ENCODE peak calls at places on chromosomes 11 and 22, in four cellular contexts. T, I, P and Q are unnamed samples.
A peak's percentile ranks its signal among the peaks of the same experiment; 100 is the strongest.

GRCh38 chr11:57501951-57502350 is 13.6 kb downstream of the SLC43A1 start:
- DNase-seq in T (no peak), I (no peak), P (no peak), Q (no peak)

GRCh38 chr11:121797496-121797895 is 318.5 kb downstream of the BLID start:
- DNase-seq in I (no peak), P (no peak), T (no peak), Q (no peak)

GRCh38 chr11:117725048-117725734 is 71.8 kb downstream of the DSCAML1 start:
- DNase-seq in P (no peak), T (no peak), I (no peak), Q (no peak)

GRCh38 chr11:87840786-87841185 is 334.5 kb downstream of the RAB38 start:
- DNase-seq in I (no peak), T (no peak), P (no peak), Q (no peak)

GRCh38 chr11:33970984-33971466 is 79.1 kb upstream of the LMO2 start:
- DNase-seq in T (no peak), P (no peak), I (peak; percentile 17), Q (peak; percentile 66)

GRCh38 chr22:42357634-42358296 is 74.4 kb downstream of the NFAM1 start:
- DNase-seq in T (no peak), I (no peak), P (no peak), Q (no peak)

GRCh38 chr11:42407379-42407778 is 904.4 kb upstream of the API5 start:
- DNase-seq in I (peak; percentile 88), T (no peak), P (no peak), Q (peak; percentile 48)

GRCh38 chr22:33573479-33573878 is 346.8 kb downstream of the LARGE1 start:
- DNase-seq in T (no peak), I (no peak), P (no peak), Q (no peak)

GRCh38 chr22:35728639-35729308 is 11.1 kb downstream of the APOL5 start:
- DNase-seq in P (no peak), T (no peak), I (no peak), Q (peak; percentile 71)

GRCh38 chr22:42462016-42462415 is 29.8 kb upstream of the NFAM1 start:
- DNase-seq in I (no peak), P (no peak), T (no peak), Q (no peak)

GRCh38 chr22:29886601-29887000 is 3.6 kb downstream of the MTMR3 start:
- DNase-seq in T (no peak), P (no peak), I (no peak), Q (no peak)

GRCh38 chr11:14500181-14500651 is 605 bp upstream of the COPB1 start:
- DNase-seq in I (no peak), P (peak; percentile 15), T (peak; percentile 38), Q (peak; percentile 76)

GRCh38 chr11:9047986-9048522 is 43.3 kb downstream of the SCUBE2 start:
- DNase-seq in P (no peak), T (no peak), I (no peak), Q (no peak)

GRCh38 chr11:16603890-16604783 is 134.3 kb upstream of the C11orf58 start:
- DNase-seq in T (no peak), P (no peak), I (no peak), Q (no peak)

GRCh38 chr11:8288824-8289223 is 25.1 kb upstream of the LMO1 start:
- DNase-seq in P (no peak), I (no peak), T (no peak), Q (no peak)

GRCh38 chr11:125123947-125124633 is 12.7 kb upstream of the TMEM218 start:
- DNase-seq in I (peak; percentile 50), P (no peak), T (peak; percentile 20), Q (peak; percentile 85)

GRCh38 chr11:96366024-96366423 is 23.0 kb upstream of the MAML2 start:
- DNase-seq in P (no peak), I (no peak), T (no peak), Q (no peak)

GRCh38 chr11:10405858-10406592 is 49.0 kb upstream of the AMPD3 start:
- DNase-seq in I (peak; percentile 38), T (peak; percentile 53), P (no peak), Q (peak; percentile 87)

GRCh38 chr11:78798567-78799170 is 224.0 kb upstream of the NARS2 start:
- DNase-seq in I (peak; percentile 35), P (no peak), T (no peak), Q (peak; percentile 65)

GRCh38 chr11:124745835-124746620 is 6.0 kb downstream of the VSIG2 start:
- DNase-seq in I (no peak), P (no peak), T (no peak), Q (peak; percentile 46)

GRCh38 chr22:30210235-30210831 is 36.2 kb downstream of the LIF start:
- DNase-seq in I (no peak), P (no peak), T (no peak), Q (no peak)

GRCh38 chr22:17748555-17749353 is 25.5 kb downstream of the BID start:
- DNase-seq in P (no peak), I (no peak), T (no peak), Q (no peak)

GRCh38 chr11:75344761-75345454 is 6.6 kb downstream of the ARRB1 start:
- DNase-seq in T (no peak), I (no peak), P (no peak), Q (no peak)

GRCh38 chr11:77115181-77115611 is 12.6 kb downstream of the OMP start:
- DNase-seq in T (no peak), P (no peak), I (no peak), Q (peak; percentile 28)

GRCh38 chr11:20310596-20311394 is 52.7 kb upstream of the HTATIP2 start:
- DNase-seq in I (no peak), P (no peak), T (no peak), Q (no peak)

GRCh38 chr22:43749473-43749872 is 62.6 kb downstream of the EFCAB6 start:
- DNase-seq in I (peak; percentile 25), P (no peak), T (no peak), Q (no peak)